ENCODE peak calls at places on chromosomes 3 and 15, in nine cellular contexts. Y is fibroblast of lung, Q is astrocyte, J is H9, A is DND-41, T is HepG2, R is HCT116, D is mammary epithelial cell, C is endodermal cell. I is an unnamed sample.

GRCh38 chr3:134446800-134447199 is 39.0 kb downstream of the ANAPC13 start:
- DNase-seq in Y (peak; percentile 79), Q (peak; percentile 76), J (no peak), A (no peak), T (no peak), R (no peak), D (peak; percentile 76), C (peak; percentile 23), I (no peak)

GRCh38 chr3:36800533-36801116 is 36.3 kb upstream of the DCLK3 start:
- DNase-seq in Y (no peak), Q (no peak), J (no peak), A (no peak), T (no peak), R (no peak), D (peak; percentile 27), C (no peak), I (no peak)

GRCh38 chr15:62428851-62429250 is 263.8 kb upstream of the C2CD4B start:
- DNase-seq in Y (peak; percentile 18), Q (no peak), J (no peak), A (no peak), T (no peak), R (no peak), D (no peak), C (no peak), I (no peak)

GRCh38 chr3:51975857-51976549 is 1.1 kb downstream of the ABHD14A start:
- DNase-seq in Y (peak; percentile 73), Q (peak; percentile 56), J (peak; percentile 65), A (no peak), T (peak; percentile 50), R (no peak), D (no peak), C (peak; percentile 82), I (no peak)

GRCh38 chr3:115623414-115623868 is at the start of gene GAP43:
- DNase-seq in Y (peak; percentile 96), Q (peak; percentile 96), J (peak; percentile 85), A (no peak), T (peak; percentile 3), R (no peak), D (peak; percentile 58), C (peak; percentile 90), I (no peak)

GRCh38 chr3:177893321-177893720 is 642.9 kb upstream of the KCNMB2 start:
- DNase-seq in Y (no peak), Q (no peak), J (no peak), A (no peak), T (no peak), R (peak; percentile 3), D (no peak), C (no peak), I (no peak)

GRCh38 chr15:50463423-50464358 is 39.5 kb downstream of the USP8 start:
- DNase-seq in Y (peak; percentile 38), Q (peak; percentile 32), J (no peak), A (no peak), T (peak; percentile 12), R (no peak), D (no peak), C (no peak), I (no peak)

GRCh38 chr3:100002599-100003350 is 111.5 kb downstream of the FILIP1L start:
- DNase-seq in Y (peak; percentile 100), Q (peak; percentile 100), J (no peak), A (no peak), T (peak; percentile 91), R (peak; percentile 79), D (peak; percentile 99), C (no peak), I (peak; percentile 93)

GRCh38 chr3:172222474-172223071 is 183.2 kb downstream of the FNDC3B start:
- DNase-seq in Y (no peak), Q (no peak), J (no peak), A (no peak), T (no peak), R (no peak), D (no peak), C (peak; percentile 49), I (no peak)
- H3K4me1 ChIP-seq in Y (peaks cover 21% of the 10 kb centered on the region), Q (peaks cover 48% of the 10 kb centered on the region), J (peaks cover 12% of the 10 kb centered on the region), A (no peaks in the 10 kb centered on the region), T (peaks cover 81% of the 10 kb centered on the region), R (no peaks in the 10 kb centered on the region), D (peaks cover 27% of the 10 kb centered on the region), C (peaks cover 11% of the 10 kb centered on the region), I (peaks cover 19% of the 10 kb centered on the region)

DNA sequence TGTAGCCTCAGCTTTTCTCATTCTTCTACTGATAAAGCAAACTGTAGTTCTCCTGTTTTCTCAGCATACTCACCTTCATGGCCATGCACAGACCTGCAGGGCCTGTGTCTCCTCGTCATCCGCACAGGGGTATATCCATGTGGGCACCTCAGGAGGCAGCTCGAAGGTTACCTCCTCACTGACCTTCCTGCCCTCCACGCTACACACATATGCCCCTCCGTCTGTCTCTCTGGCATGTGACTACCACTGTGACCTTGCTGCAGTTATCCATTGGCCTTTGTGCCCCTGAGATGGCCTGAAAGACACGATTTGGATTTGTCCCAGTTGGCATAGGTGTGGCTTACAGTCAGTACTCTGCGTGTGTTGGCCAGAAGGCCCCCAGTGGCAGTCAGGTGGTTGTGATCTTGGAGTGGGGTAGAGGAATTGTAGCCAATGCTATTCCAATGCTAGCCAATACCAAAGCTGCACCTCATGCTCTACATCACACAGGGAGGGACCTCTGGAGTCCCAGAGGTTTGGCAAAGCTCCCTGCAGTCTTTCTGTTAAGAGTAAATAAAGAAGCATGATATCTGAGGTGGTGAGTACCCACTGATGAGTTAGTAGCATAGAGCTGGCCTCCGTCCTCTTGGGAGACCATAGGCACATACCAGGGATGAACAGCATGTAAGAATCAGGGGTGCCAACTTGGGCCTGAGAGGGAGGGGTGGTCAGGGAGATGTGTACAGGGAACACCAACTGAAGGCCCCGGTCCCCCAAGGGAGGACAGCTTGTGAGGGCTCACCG is 143.4 kb downstream of the EEFSEC start:
- DNase-seq in Y (no peak), Q (no peak), J (peak; percentile 20), A (no peak), T (no peak), R (no peak), D (no peak), C (peak; percentile 23), I (no peak)
- H3K9ac ChIP-seq in Y (no peak overlapping the region), Q (no peak overlapping the region), J (no peak overlapping the region), A (no peak overlapping the region), T (no peak overlapping the region), R (no peak overlapping the region), D (no peak overlapping the region), C (no peak overlapping the region), I (no peak overlapping the region)

DNA sequence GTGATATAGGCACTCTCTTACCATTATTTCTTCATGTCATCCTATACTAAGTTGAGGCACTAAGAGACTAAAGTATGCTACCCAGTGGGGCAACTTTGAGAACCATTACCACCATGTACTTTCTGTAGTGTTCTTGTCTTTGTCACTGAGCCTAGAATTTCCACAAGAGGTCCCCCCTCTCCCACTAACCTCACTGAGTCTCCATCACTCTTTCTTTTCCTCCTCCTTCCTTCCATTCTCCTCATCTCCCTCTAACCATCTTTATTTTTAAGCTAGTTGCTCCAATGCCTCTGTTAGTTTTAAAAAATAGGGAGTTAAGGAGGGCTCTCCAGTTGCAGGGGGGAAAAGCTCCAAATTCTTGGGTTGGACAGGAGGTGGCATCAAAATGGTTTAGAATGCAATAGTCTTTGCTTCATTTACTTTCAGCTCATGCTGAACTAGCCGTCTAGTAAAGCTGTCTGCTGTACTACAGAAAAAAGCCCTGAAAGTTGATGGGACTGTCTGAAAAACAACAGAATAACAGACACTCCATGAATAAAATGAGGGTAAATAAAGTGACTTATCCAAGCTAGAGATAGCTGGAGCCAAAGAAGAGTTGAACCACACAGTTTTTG is 85.1 kb upstream of the MYRIP start:
- DNase-seq in Y (no peak), Q (no peak), J (no peak), A (no peak), T (no peak), R (no peak), D (no peak), C (no peak), I (no peak)
- TF ChIP-seq CTCF in Y (peak; percentile 20), Q (no peak), J (peak; percentile 59), A (peak; percentile 24), T (peak; percentile 60), R (no peak), D (no peak), C (peak; percentile 70), I (no peak)

DNA sequence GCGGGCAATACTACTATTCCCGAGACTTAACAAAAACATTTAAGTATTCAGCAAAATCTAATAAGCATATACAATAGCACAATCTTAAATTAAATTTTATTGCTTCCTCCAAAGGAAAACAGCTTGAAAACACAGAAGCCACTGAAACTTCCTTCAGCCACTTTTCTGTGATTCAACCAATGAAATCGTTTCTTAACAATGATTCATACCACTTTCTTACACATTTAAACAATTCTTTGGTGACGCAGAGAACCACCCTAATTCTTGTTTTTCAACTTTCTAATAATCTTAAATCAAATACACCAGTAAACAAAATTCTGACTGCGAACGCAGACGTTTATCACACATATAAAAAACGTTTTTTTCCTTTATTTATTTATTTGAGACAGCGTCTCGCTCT is 4.1 kb downstream of the TJP1 start:
- DNase-seq in Y (no peak), Q (peak; percentile 20), J (no peak), A (no peak), T (no peak), R (no peak), D (no peak), C (no peak), I (no peak)
- H3K4me1 ChIP-seq in Y (peaks cover 11% of the 10 kb centered on the region), Q (peaks cover 18% of the 10 kb centered on the region), J (peaks cover 3% of the 10 kb centered on the region), A (no peaks in the 10 kb centered on the region), T (peaks cover 62% of the 10 kb centered on the region), R (peaks cover 59% of the 10 kb centered on the region), D (peaks cover 19% of the 10 kb centered on the region), C (no peaks in the 10 kb centered on the region), I (peaks cover 40% of the 10 kb centered on the region)

I was measured in keratinocyte.